ENCODE peak calls at places on chromosomes 1 and 21, in six cellular contexts. Q is thoracic aorta; B is CD4-positive, alpha-beta T cell; E is GM10248; Z is fibroblast of lung; V is body of pancreas. H is an unnamed sample.
A peak's percentile ranks its signal among the peaks of the same experiment; 100 is the strongest.

GRCh38 chr1:241157435-241157834 is 199.6 kb downstream of the RGS7 start:
- DNase-seq in Q (no peak), B (no peak), E (no peak), Z (no peak), V (no peak), H (no peak)

GRCh38 chr1:111202707-111203623 is 2.5 kb upstream of the DENND2D start:
- DNase-seq in Q (no peak), B (no peak), E (no peak), Z (no peak), V (no peak), H (no peak)

GRCh38 chr1:1079408-1080121 is 5.5 kb upstream of the RNF223 start:
- DNase-seq in Q (no peak), B (no peak), E (peak; percentile 77), Z (peak; percentile 84), V (peak; percentile 92), H (peak; percentile 75)

GRCh38 chr1:210223174-210223904 is 9.3 kb upstream of the SERTAD4 start:
- DNase-seq in Q (no peak), B (no peak), E (no peak), Z (peak; percentile 62), V (no peak), H (no peak)

GRCh38 chr1:149936992-149937705 is 470 bp upstream of the MTMR11 start:
- DNase-seq in Q (no peak), B (no peak), E (no peak), Z (peak; percentile 81), V (peak; percentile 69), H (no peak)

GRCh38 chr1:11098931-11099309 is 749 bp downstream of the EXOSC10 start:
- DNase-seq in Q (no peak), B (no peak), E (no peak), Z (no peak), V (no peak), H (no peak)

GRCh38 chr21:15682977-15683376 is 46.8 kb upstream of the USP25 start:
- DNase-seq in Q (no peak), B (no peak), E (no peak), Z (peak; percentile 61), V (no peak), H (no peak)

GRCh38 chr1:116163533-116163932 is 52.3 kb downstream of the MAB21L3 start:
- DNase-seq in Q (no peak), B (no peak), E (no peak), Z (no peak), V (no peak), H (no peak)

GRCh38 chr1:204306076-204306475 is 53.7 kb downstream of the PLEKHA6 start:
- DNase-seq in Q (no peak), B (no peak), E (no peak), Z (no peak), V (no peak), H (no peak)

GRCh38 chr1:1625404-1625775 is 6.6 kb upstream of the MMP23B start:
- DNase-seq in Q (no peak), B (no peak), E (no peak), Z (no peak), V (no peak), H (no peak)

GRCh38 chr21:15978158-15978805 is 248.5 kb downstream of the USP25 start:
- DNase-seq in Q (no peak), B (no peak), E (no peak), Z (peak; percentile 95), V (no peak), H (no peak)

GRCh38 chr1:83882906-83883305 is 116.0 kb downstream of the TTLL7 start:
- DNase-seq in Q (no peak), B (no peak), E (no peak), Z (peak; percentile 56), V (no peak), H (no peak)

GRCh38 chr1:179251675-179252074 is 22.2 kb upstream of the ABL2 start:
- DNase-seq in Q (no peak), B (no peak), E (no peak), Z (peak; percentile 50), V (peak; percentile 14), H (no peak)

GRCh38 chr1:172356620-172357019 is 63.9 kb upstream of the C1orf105 start:
- DNase-seq in Q (no peak), B (no peak), E (no peak), Z (peak; percentile 87), V (no peak), H (no peak)

GRCh38 chr1:119715542-119715941 is 3.8 kb downstream of the PHGDH start:
- DNase-seq in Q (no peak), B (no peak), E (no peak), Z (peak; percentile 25), V (peak; percentile 62), H (no peak)

GRCh38 chr1:212142883-212143530 is 107.5 kb downstream of the DTL start:
- DNase-seq in Q (no peak), B (no peak), E (no peak), Z (no peak), V (no peak), H (no peak)

GRCh38 chr1:210980082-210980481 is 153.9 kb downstream of the KCNH1 start:
- DNase-seq in Q (no peak), B (no peak), E (no peak), Z (no peak), V (no peak), H (no peak)

GRCh38 chr1:147840909-147841308 is 61.7 kb upstream of the GJA8 start:
- DNase-seq in Q (no peak), B (no peak), E (peak; percentile 15), Z (no peak), V (no peak), H (peak; percentile 12)

GRCh38 chr1:208088319-208088718 is 155.9 kb downstream of the PLXNA2 start:
- DNase-seq in Q (no peak), B (no peak), E (no peak), Z (peak; percentile 20), V (no peak), H (no peak)

GRCh38 chr1:181251001-181251712 is 162.7 kb downstream of the IER5 start:
- DNase-seq in Q (no peak), B (no peak), E (no peak), Z (peak; percentile 84), V (peak; percentile 61), H (no peak)

GRCh38 chr1:16174886-16175598 is 19.2 kb upstream of the EPHA2 start:
- DNase-seq in Q (no peak), B (no peak), E (no peak), Z (no peak), V (no peak), H (no peak)

GRCh38 chr1:230282157-230282556 is 144.0 kb downstream of the PGBD5 start:
- DNase-seq in Q (no peak), B (no peak), E (no peak), Z (no peak), V (peak; percentile 62), H (no peak)

GRCh38 chr1:97138515-97139032 is 417.0 kb downstream of the PTBP2 start:
- DNase-seq in Q (no peak), B (no peak), E (no peak), Z (no peak), V (peak; percentile 12), H (no peak)
- TF ChIP-seq CTCF in Q (no peak), B (peak; percentile 23), E (no peak), Z (no peak), V (no peak), H (no peak)

GRCh38 chr1:66237722-66238479 is 296.1 kb upstream of the SGIP1 start:
- DNase-seq in Q (no peak), B (no peak), E (no peak), Z (no peak), V (no peak), H (no peak)

GRCh38 chr1:66242646-66243547 is 291.1 kb upstream of the SGIP1 start:
- DNase-seq in Q (peak; percentile 42), B (peak; percentile 70), E (peak; percentile 64), Z (peak; percentile 86), V (peak; percentile 84), H (peak; percentile 41)

GRCh38 chr1:66243548-66244130 is 290.3 kb upstream of the SGIP1 start:
- DNase-seq in Q (no peak), B (no peak), E (no peak), Z (peak; percentile 46), V (no peak), H (no peak)

GRCh38 chr1:66239834-66240233 is 294.1 kb upstream of the SGIP1 start:
- DNase-seq in Q (no peak), B (no peak), E (no peak), Z (peak; percentile 40), V (no peak), H (no peak)

GRCh38 chr1:66240491-66241484 is 293.2 kb upstream of the SGIP1 start:
- DNase-seq in Q (no peak), B (no peak), E (no peak), Z (peak; percentile 28), V (no peak), H (no peak)
- TF ChIP-seq CTCF in Q (no peak), B (no peak), E (no peak), Z (no peak), V (no peak), H (no peak)

GRCh38 chr1:103254691-103255090 is 146.4 kb upstream of the COL11A1 start:
- DNase-seq in Q (no peak), B (no peak), E (no peak), Z (peak; percentile 19), V (no peak), H (no peak)
- TF ChIP-seq CTCF in Q (no peak), B (no peak), E (no peak), Z (no peak), V (no peak), H (no peak)

GRCh38 chr21:23968722-23969647 is 1638.3 kb downstream of the MRPL39 start:
- DNase-seq in Q (no peak), B (peak; percentile 39), E (peak; percentile 40), Z (peak; percentile 12), V (peak; percentile 56), H (peak; percentile 35)
- TF ChIP-seq CTCF in Q (peak; percentile 16), B (peak; percentile 49), E (peak; percentile 55), Z (no peak), V (peak; percentile 65), H (peak; percentile 65)

GRCh38 chr1:96598416-96599168 is 123.0 kb upstream of the PTBP2 start:
- DNase-seq in Q (no peak), B (no peak), E (no peak), Z (peak; percentile 87), V (no peak), H (no peak)

DNA sequence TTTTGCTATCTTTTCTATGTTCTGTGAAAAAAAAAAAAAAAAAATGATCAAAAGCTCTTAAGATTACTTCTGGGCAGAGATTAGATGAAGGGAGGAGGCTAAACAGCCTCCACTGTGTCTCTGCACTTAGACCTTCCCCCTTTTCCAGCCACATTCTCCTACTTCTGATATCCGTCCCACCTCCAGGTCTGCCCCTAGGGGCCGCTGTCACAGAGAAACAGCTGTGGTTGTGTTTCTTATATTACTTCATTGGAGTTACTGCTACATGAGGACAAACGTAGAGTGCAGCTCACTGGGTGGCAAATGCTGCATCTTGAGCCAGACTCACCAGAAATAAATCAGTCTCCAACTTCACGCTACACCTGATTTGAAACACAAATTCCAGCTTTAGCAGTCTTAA is 125.4 kb upstream of the PTBP2 start:
- DNase-seq in Q (no peak), B (no peak), E (peak; percentile 36), Z (peak; percentile 13), V (no peak), H (peak; percentile 28)
- TF ChIP-seq CTCF in Q (no peak), B (no peak), E (peak; percentile 50), Z (peak; percentile 40), V (no peak), H (peak; percentile 69)

GRCh38 chr21:31482460-31482859 is 138.4 kb upstream of the TIAM1 start:
- DNase-seq in Q (no peak), B (no peak), E (no peak), Z (no peak), V (no peak), H (no peak)
- TF ChIP-seq CTCF in Q (no peak), B (no peak), E (no peak), Z (no peak), V (no peak), H (no peak)

GRCh38 chr1:234069760-234070159 is 165.3 kb downstream of the SLC35F3 start:
- DNase-seq in Q (no peak), B (no peak), E (no peak), Z (peak; percentile 12), V (no peak), H (no peak)
- TF ChIP-seq CTCF in Q (no peak), B (no peak), E (no peak), Z (no peak), V (no peak), H (no peak)